ENCODE peak calls at places on chromosomes 11 and 22, in five cellular contexts. One of them, this sample, is unnamed.

GRCh38 chr22:24589518-24590030 is 3.3 kb downstream of the LRRC75B start:
- DNase-seq in transverse colon: no peak
- DNase-seq in heart right ventricle: no peak
- DNase-seq in tibial artery: no peak
- DNase-seq in substantia nigra: no peak
- DNase-seq in this sample: no peak

GRCh38 chr11:2077061-2077802 is 62.0 kb downstream of the IGF2 start:
- DNase-seq in substantia nigra: no peak
- DNase-seq in heart right ventricle: no peak
- DNase-seq in tibial artery: no peak
- DNase-seq in transverse colon: no peak
- DNase-seq in this sample: no peak

GRCh38 chr22:40182231-40182835 is 4.6 kb downstream of the TNRC6B start:
- DNase-seq in transverse colon: no peak
- DNase-seq in heart right ventricle: no peak
- DNase-seq in substantia nigra: no peak
- DNase-seq in tibial artery: no peak
- DNase-seq in this sample: no peak

GRCh38 chr11:108558222-108558621 is 35.3 kb downstream of the EXPH5 start:
- DNase-seq in tibial artery: no peak
- DNase-seq in transverse colon: no peak
- DNase-seq in substantia nigra: no peak
- DNase-seq in heart right ventricle: no peak
- DNase-seq in this sample: no peak

GRCh38 chr11:28529046-28529445 is 420.9 kb downstream of the METTL15 start:
- DNase-seq in tibial artery: no peak
- DNase-seq in substantia nigra: no peak
- DNase-seq in heart right ventricle: no peak
- DNase-seq in transverse colon: no peak
- DNase-seq in this sample: no peak

GRCh38 chr11:99803501-99803900 is 782.8 kb downstream of the CNTN5 start:
- DNase-seq in substantia nigra: no peak
- DNase-seq in tibial artery: no peak
- DNase-seq in transverse colon: no peak
- DNase-seq in heart right ventricle: no peak
- DNase-seq in this sample: no peak

GRCh38 chr22:38016182-38017078 is 32.1 kb upstream of the SOX10 start:
- DNase-seq in tibial artery: no peak
- DNase-seq in heart right ventricle: peak; percentile 39
- DNase-seq in substantia nigra: peak; percentile 83
- DNase-seq in transverse colon: peak; percentile 52
- DNase-seq in this sample: peak; percentile 69

GRCh38 chr11:955154-956049 is 29.7 kb downstream of the AP2A2 start:
- DNase-seq in tibial artery: no peak
- DNase-seq in substantia nigra: no peak
- DNase-seq in transverse colon: peak; percentile 52
- DNase-seq in heart right ventricle: no peak
- DNase-seq in this sample: peak; percentile 62

GRCh38 chr11:111479666-111480065 is 32.5 kb downstream of the BTG4 start:
- DNase-seq in heart right ventricle: no peak
- DNase-seq in substantia nigra: no peak
- DNase-seq in tibial artery: no peak
- DNase-seq in transverse colon: no peak
- DNase-seq in this sample: no peak

GRCh38 chr11:77175869-77176539 is 48.0 kb downstream of the MYO7A start:
- DNase-seq in heart right ventricle: peak; percentile 27
- DNase-seq in substantia nigra: no peak
- DNase-seq in tibial artery: peak; percentile 64
- DNase-seq in transverse colon: no peak
- DNase-seq in this sample: no peak

GRCh38 chr11:127027000-127027399 is 26.4 kb upstream of the KIRREL3 start:
- DNase-seq in tibial artery: no peak
- DNase-seq in heart right ventricle: no peak
- DNase-seq in substantia nigra: no peak
- DNase-seq in transverse colon: no peak
- DNase-seq in this sample: no peak

DNA sequence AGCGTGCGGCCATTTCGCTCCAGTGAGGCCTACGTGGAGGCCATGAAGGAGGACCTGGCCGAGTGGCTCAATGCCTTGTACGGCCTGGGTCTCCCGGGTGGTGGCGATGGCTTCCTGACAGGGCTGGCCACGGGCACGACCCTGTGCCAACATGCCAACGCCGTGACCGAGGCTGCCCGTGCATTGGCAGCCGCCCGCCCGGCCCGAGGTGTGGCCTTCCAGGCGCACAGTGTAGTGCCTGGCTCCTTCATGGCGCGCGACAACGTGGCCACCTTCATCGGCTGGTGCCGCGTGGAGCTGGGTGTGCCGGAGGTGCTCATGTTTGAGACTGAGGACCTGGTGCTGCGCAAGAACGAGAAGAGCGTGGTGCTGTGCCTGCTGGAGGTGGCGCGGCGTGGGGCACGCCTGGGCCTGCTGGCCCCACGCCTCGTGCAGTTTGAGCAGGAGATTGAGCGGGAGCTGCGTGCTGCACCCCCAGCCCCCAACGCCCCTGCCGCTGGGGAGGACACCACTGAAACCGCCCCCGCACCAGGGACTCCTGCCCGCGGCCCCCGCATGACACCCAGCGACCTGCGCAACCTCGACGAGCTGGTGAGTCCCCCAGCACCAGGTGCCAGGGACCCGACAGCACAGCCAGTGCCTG is 1.8 kb downstream of the GAS2L1 start:
- DNase-seq in substantia nigra: no peak
- DNase-seq in transverse colon: no peak
- DNase-seq in heart right ventricle: no peak
- DNase-seq in tibial artery: peak; percentile 23
- DNase-seq in this sample: no peak
- H3K27ac ChIP-seq in substantia nigra: no peak overlapping the region
- H3K27ac ChIP-seq in transverse colon: peak overlapping the region; percentile 88
- H3K27ac ChIP-seq in heart right ventricle: peak overlapping the region; percentile 94
- H3K27ac ChIP-seq in tibial artery: peak overlapping the region; percentile 91
- H3K27ac ChIP-seq in this sample: no peak overlapping the region

GRCh38 chr22:35961480-35961902 is 67.1 kb downstream of the RBFOX2 start:
- DNase-seq in heart right ventricle: peak; percentile 87
- DNase-seq in transverse colon: no peak
- DNase-seq in substantia nigra: no peak
- DNase-seq in tibial artery: peak; percentile 46
- DNase-seq in this sample: no peak
- H3K27ac ChIP-seq in heart right ventricle: peak overlapping the region; percentile 86
- H3K27ac ChIP-seq in transverse colon: peak overlapping the region; percentile 41
- H3K27ac ChIP-seq in substantia nigra: no peak overlapping the region
- H3K27ac ChIP-seq in tibial artery: peak overlapping the region; percentile 45
- H3K27ac ChIP-seq in this sample: no peak overlapping the region

GRCh38 chr11:116446542-116446941 is 326.2 kb downstream of the BUD13 start:
- DNase-seq in heart right ventricle: no peak
- DNase-seq in tibial artery: no peak
- DNase-seq in transverse colon: no peak
- DNase-seq in substantia nigra: no peak
- DNase-seq in this sample: no peak
- H3K27ac ChIP-seq in heart right ventricle: no peak overlapping the region
- H3K27ac ChIP-seq in tibial artery: no peak overlapping the region
- H3K27ac ChIP-seq in transverse colon: no peak overlapping the region
- H3K27ac ChIP-seq in substantia nigra: no peak overlapping the region
- H3K27ac ChIP-seq in this sample: no peak overlapping the region

DNA sequence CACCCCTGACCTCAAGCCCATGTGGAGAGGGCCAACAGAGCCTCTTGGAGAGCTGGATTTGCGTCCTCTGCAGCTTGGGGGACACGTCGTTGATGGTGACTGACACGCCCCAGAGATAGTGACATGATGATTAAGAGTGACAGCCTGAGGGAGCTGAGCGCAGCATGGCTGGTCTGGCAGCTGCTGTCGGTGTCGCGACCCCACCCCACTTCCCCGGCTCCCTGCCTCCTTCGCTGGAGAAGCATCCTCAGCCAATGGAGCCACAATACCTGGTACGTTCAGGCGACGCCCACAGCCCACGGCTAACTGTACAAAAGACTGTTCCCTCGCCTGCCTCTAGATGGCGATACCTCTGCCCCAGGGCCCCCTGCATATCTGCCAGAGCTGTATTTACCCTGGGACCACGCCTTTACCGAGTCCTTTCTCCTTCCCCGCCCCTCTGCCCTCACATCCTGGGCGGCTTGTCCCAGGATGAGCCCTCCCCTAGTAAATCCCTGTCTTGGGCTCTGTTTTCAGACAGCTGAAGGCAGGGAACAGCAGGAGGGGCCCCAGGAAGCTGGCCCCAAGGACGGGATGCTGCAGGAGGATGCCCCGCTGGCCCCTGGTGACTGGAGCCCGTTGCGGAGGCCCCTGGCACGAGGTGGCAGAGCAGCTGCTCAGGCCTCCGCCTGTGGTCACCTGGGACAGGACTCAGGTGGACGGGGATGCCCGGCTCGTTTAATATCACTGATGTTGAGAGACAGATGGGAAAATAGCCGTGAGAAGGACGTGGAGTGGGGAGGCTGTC is 90.6 kb downstream of the RPS6KA4 start:
- DNase-seq in tibial artery: peak; percentile 45
- DNase-seq in heart right ventricle: peak; percentile 48
- DNase-seq in substantia nigra: no peak
- DNase-seq in transverse colon: peak; percentile 75
- DNase-seq in this sample: peak; percentile 73
- H3K27ac ChIP-seq in tibial artery: peak overlapping the region; percentile 83
- H3K27ac ChIP-seq in heart right ventricle: no peak overlapping the region
- H3K27ac ChIP-seq in substantia nigra: no peak overlapping the region
- H3K27ac ChIP-seq in transverse colon: no peak overlapping the region
- H3K27ac ChIP-seq in this sample: no peak overlapping the region

This sample was measured in colonic mucosa.